ENCODE peak calls at places on chromosomes 1 and 21, in six cellular contexts. G, H, L, O, W and M are unnamed samples.
A peak's percentile ranks its signal among the peaks of the same experiment; 100 is the strongest.

GRCh38 chr1:153790996-153791855 is 16.0 kb downstream of the SLC27A3 start:
- DNase-seq in G (no peak), H (peak; percentile 95), L (peak; percentile 59), O (no peak), W (no peak), M (no peak)

GRCh38 chr1:97999320-97999719 is 78.5 kb upstream of the DPYD start:
- DNase-seq in G (no peak), H (peak; percentile 54), L (no peak), O (no peak), W (no peak), M (no peak)

GRCh38 chr1:86648255-86648654 is 56.1 kb upstream of the SH3GLB1 start:
- DNase-seq in G (no peak), H (peak; percentile 62), L (no peak), O (peak; percentile 79), W (no peak), M (no peak)

GRCh38 chr1:83901547-83902155 is 97.3 kb downstream of the TTLL7 start:
- DNase-seq in G (no peak), H (peak; percentile 62), L (no peak), O (no peak), W (no peak), M (no peak)

GRCh38 chr1:193216920-193217319 is 30.5 kb upstream of the B3GALT2 start:
- DNase-seq in G (peak; percentile 67), H (no peak), L (no peak), O (no peak), W (no peak), M (no peak)

GRCh38 chr21:41411449-41412089 is 14.5 kb upstream of the MX1 start:
- DNase-seq in G (peak; percentile 62), H (peak; percentile 25), L (no peak), O (no peak), W (peak; percentile 88), M (no peak)

GRCh38 chr1:247961796-247962195 is 3.2 kb upstream of the OR2AK2 start:
- DNase-seq in G (no peak), H (no peak), L (no peak), O (no peak), W (no peak), M (no peak)

GRCh38 chr1:119873166-119874025 is 22.9 kb downstream of the ADAM30 start:
- DNase-seq in G (no peak), H (peak; percentile 88), L (no peak), O (no peak), W (no peak), M (no peak)

GRCh38 chr1:4961935-4962645 is 307.7 kb downstream of the AJAP1 start:
- DNase-seq in G (no peak), H (no peak), L (no peak), O (no peak), W (peak; percentile 20), M (no peak)

GRCh38 chr1:4397196-4397595 is 257.2 kb upstream of the AJAP1 start:
- DNase-seq in G (peak; percentile 5), H (no peak), L (no peak), O (no peak), W (no peak), M (no peak)

GRCh38 chr1:178684542-178685000 is 40.5 kb upstream of the RALGPS2 start:
- DNase-seq in G (no peak), H (peak; percentile 93), L (no peak), O (peak; percentile 93), W (no peak), M (no peak)

GRCh38 chr1:54095543-54096286 is 42.3 kb downstream of the TCEANC2 start:
- DNase-seq in G (no peak), H (no peak), L (no peak), O (peak; percentile 53), W (no peak), M (no peak)

GRCh38 chr1:5296135-5296930 is 641.9 kb downstream of the AJAP1 start:
- DNase-seq in G (no peak), H (no peak), L (no peak), O (no peak), W (no peak), M (no peak)

GRCh38 chr1:10899490-10900264 is 103.2 kb upstream of the CASZ1 start:
- DNase-seq in G (no peak), H (no peak), L (peak; percentile 26), O (no peak), W (no peak), M (no peak)

GRCh38 chr1:190452272-190452848 is 25.3 kb downstream of the BRINP3 start:
- DNase-seq in G (peak; percentile 38), H (no peak), L (no peak), O (no peak), W (no peak), M (no peak)

GRCh38 chr1:215845224-215845902 is 278.3 kb downstream of the KCTD3 start:
- DNase-seq in G (no peak), H (peak; percentile 62), L (no peak), O (no peak), W (no peak), M (no peak)

GRCh38 chr1:10630661-10631120 is 155.9 kb downstream of the PEX14 start:
- DNase-seq in G (no peak), H (no peak), L (peak; percentile 45), O (no peak), W (peak; percentile 30), M (no peak)

GRCh38 chr1:195897072-195897471 is 711.2 kb downstream of the KCNT2 start:
- DNase-seq in G (no peak), H (no peak), L (no peak), O (no peak), W (no peak), M (no peak)

GRCh38 chr1:59596432-59596831 is 218.3 kb upstream of the HOOK1 start:
- DNase-seq in G (peak; percentile 66), H (peak; percentile 61), L (no peak), O (peak; percentile 98), W (no peak), M (no peak)

DNA sequence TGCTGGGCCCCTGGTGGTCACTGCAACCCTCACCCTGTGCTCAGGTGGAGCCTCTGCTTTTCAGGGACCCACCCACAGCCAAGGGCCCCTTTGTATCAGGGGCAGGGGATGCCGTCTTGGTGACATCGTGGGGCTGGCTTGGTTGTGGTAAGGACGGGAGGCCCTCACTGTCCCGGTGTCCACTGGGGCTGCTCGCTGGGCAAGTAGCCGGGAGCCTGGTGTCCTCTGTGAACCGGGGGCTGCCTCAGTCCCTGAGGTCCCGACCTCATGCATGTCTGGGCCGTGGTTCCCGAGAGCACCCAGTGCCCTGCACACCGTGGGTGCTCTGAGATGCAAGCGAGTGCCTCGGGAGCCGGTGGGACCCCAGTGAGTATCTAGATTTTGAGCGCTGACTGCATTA is 56.0 kb upstream of the TTC34 start:
- DNase-seq in G (no peak), H (no peak), L (peak; percentile 35), O (no peak), W (no peak), M (no peak)
- H3K9me3 ChIP-seq in G (peaks cover 51% of the 10 kb centered on the region), H (no peaks in the 10 kb centered on the region), L (no peaks in the 10 kb centered on the region), O (peaks cover 10% of the 10 kb centered on the region), W (no peaks in the 10 kb centered on the region), M (no peaks in the 10 kb centered on the region)

DNA sequence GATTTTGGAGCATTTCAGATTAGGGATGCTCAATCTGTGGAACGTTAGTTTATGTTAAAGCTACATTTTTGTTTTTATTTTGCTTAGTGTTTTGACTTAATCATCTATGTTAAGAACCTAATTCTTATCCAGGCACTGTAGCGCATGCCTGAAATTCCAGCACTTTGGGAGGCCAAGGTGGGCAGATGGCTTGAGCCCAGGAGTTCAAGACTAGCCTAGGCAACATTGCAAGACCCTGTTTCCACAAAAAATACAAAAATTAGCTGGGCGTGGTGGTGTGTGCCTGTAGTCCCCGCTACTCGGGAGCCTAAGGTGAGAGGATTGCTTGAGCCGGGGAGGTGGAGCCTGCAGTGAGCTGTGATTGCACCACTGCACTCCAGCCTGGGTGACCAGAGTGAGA is 23.4 kb downstream of the FNBP1L start:
- DNase-seq in G (peak; percentile 52), H (no peak), L (no peak), O (no peak), W (no peak), M (no peak)
- H3K9me3 ChIP-seq in G (peaks cover 11% of the 10 kb centered on the region), H (peaks cover 4% of the 10 kb centered on the region), L (no peaks in the 10 kb centered on the region), O (no peaks in the 10 kb centered on the region), W (no peaks in the 10 kb centered on the region), M (no peaks in the 10 kb centered on the region)

GRCh38 chr1:50423670-50424000 is 392 bp upstream of the DMRTA2 start:
- DNase-seq in G (no peak), H (peak; percentile 29), L (no peak), O (no peak), W (no peak), M (no peak)

GRCh38 chr1:50421768-50422674 is 1.2 kb downstream of the DMRTA2 start:
- DNase-seq in G (peak; percentile 66), H (no peak), L (no peak), O (no peak), W (no peak), M (no peak)

GRCh38 chr1:50424045-50424939 is 1.0 kb upstream of the DMRTA2 start:
- DNase-seq in G (no peak), H (no peak), L (no peak), O (peak; percentile 30), W (no peak), M (no peak)

GRCh38 chr1:50422675-50422945 is 633 bp downstream of the DMRTA2 start:
- DNase-seq in G (no peak), H (no peak), L (no peak), O (no peak), W (no peak), M (no peak)

DNA sequence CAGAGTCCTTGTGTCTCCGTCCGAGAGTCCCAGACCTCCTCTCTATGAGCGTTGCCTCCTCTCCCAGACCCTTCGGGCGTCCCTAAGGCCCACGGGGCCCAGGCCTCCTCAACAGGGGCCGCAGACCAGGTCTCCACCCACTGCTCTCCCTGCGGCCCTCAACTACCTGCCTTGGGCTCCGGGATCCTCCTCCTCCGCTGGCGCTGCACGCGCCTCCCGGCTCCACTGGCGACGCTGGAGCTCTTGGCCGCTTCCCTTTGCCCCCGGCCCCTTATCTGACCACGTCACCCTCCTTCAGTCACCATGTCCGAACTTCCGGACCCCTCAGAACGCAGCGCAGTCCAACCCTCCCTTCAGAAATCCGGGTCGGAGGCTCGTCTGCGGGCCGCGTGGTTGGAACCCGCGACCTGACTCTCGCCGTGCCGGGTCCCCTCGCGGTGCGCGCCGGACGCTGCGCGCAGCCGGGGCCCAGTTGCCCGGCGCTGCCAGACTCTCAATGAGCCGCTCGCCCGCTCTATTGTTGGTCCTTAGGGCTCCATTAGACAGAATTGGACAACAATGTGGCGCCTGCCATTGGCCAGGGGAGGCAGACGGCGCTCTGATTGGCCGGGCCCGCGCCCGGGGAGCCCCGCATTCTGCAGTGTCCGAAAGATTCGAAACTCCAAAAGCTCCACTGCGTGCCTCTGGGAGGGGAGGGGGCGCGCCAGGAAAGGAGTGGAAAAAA is at the start of gene DMRTA2:
- DNase-seq in G (peak; percentile 91), H (peak; percentile 45), L (no peak), O (peak; percentile 46), W (no peak), M (no peak)
- H3K9me3 ChIP-seq in G (no peaks in the 10 kb centered on the region), H (no peaks in the 10 kb centered on the region), L (no peaks in the 10 kb centered on the region), O (no peaks in the 10 kb centered on the region), W (no peaks in the 10 kb centered on the region), M (no peaks in the 10 kb centered on the region)

GRCh38 chr21:28133116-28133515 is 859.6 kb downstream of the LTN1 start:
- DNase-seq in G (no peak), H (peak; percentile 43), L (no peak), O (no peak), W (no peak), M (no peak)

GRCh38 chr21:28132713-28133112 is 860.0 kb downstream of the LTN1 start:
- DNase-seq in G (no peak), H (no peak), L (no peak), O (no peak), W (no peak), M (no peak)

GRCh38 chr21:28135646-28136045 is 857.0 kb downstream of the LTN1 start:
- DNase-seq in G (no peak), H (no peak), L (no peak), O (no peak), W (no peak), M (no peak)

GRCh38 chr21:28138272-28138671 is 854.4 kb downstream of the LTN1 start:
- DNase-seq in G (no peak), H (no peak), L (no peak), O (no peak), W (no peak), M (no peak)

GRCh38 chr21:28136687-28137086 is 856.0 kb downstream of the LTN1 start:
- DNase-seq in G (no peak), H (no peak), L (no peak), O (no peak), W (no peak), M (no peak)
- H3K9me3 ChIP-seq in G (peaks cover 26% of the 10 kb centered on the region), H (no peaks in the 10 kb centered on the region), L (no peaks in the 10 kb centered on the region), O (no peaks in the 10 kb centered on the region), W (no peaks in the 10 kb centered on the region), M (no peaks in the 10 kb centered on the region)